ENCODE peak calls at places on chromosomes 2 and 18, in ten cellular contexts. O is upper lobe of right lung, N is NCI-H1417, K is Karpas-422, G is right lobe of liver, P is activated T-cell treated with anti-CD3 and anti-CD28 coated beads for 48 hours, W is astrocyte of the spinal cord, I is Ammon's horn, Z is HCT116, R is Calu3. L is an unnamed sample.

GRCh38 chr18:78781601-78781960 is 198.0 kb upstream of the SALL3 start:
- DNase-seq in O (no peak), N (no peak), K (no peak), G (no peak), P (no peak), W (no peak), I (no peak), Z (no peak), R (no peak), L (no peak)

GRCh38 chr2:231011526-231011925 is 15.6 kb downstream of the SPATA3 start:
- DNase-seq in O (no peak), N (no peak), K (no peak), G (no peak), P (no peak), W (no peak), I (no peak), Z (no peak), R (no peak), L (no peak)

GRCh38 chr2:128596453-128597430 is 278.1 kb upstream of the HS6ST1 start:
- DNase-seq in O (no peak), N (no peak), K (no peak), G (no peak), P (no peak), W (no peak), I (no peak), Z (no peak), R (no peak), L (peak)

GRCh38 chr18:22342625-22343024 is 75.1 kb downstream of the CTAGE1 start:
- DNase-seq in O (peak), N (no peak), K (no peak), G (no peak), P (no peak), W (peak), I (no peak), Z (no peak), R (peak), L (no peak)

GRCh38 chr2:158414538-158414937 is 42.0 kb downstream of the CCDC148 start:
- DNase-seq in O (no peak), N (no peak), K (no peak), G (no peak), P (no peak), W (peak), I (no peak), Z (no peak), R (no peak), L (no peak)

GRCh38 chr2:239689985-239690384 is 289.2 kb upstream of the HDAC4 start:
- DNase-seq in O (no peak), N (no peak), K (no peak), G (no peak), P (no peak), W (no peak), I (no peak), Z (no peak), R (no peak), L (no peak)

GRCh38 chr2:29023188-29023587 is 42.1 kb downstream of the TOGARAM2 start:
- DNase-seq in O (no peak), N (no peak), K (no peak), G (no peak), P (no peak), W (no peak), I (no peak), Z (no peak), R (no peak), L (no peak)

GRCh38 chr2:47032773-47033101 is 117.1 kb upstream of the MCFD2 start:
- DNase-seq in O (no peak), N (no peak), K (no peak), G (no peak), P (no peak), W (no peak), I (no peak), Z (no peak), R (no peak), L (no peak)

GRCh38 chr2:38432827-38433606 is 55.9 kb upstream of the ATL2 start:
- DNase-seq in O (no peak), N (no peak), K (no peak), G (peak), P (no peak), W (no peak), I (no peak), Z (no peak), R (no peak), L (peak)

L was measured in Caco-2.